ENCODE peak calls at places on chromosomes 7 and 10, in six cellular contexts. D is RWPE1, A is kidney epithelial cell, I is HFF-Myc, E is hepatocyte, X is uterus. G is an unnamed sample.

GRCh38 chr7:155792315-155792960 is 19.8 kb downstream of the SHH start:
- DNase-seq in D (no peak), A (no peak), I (no peak), E (no peak), X (no peak), G (no peak)

GRCh38 chr10:84333864-84334451 is 5.6 kb downstream of the CCSER2 start:
- DNase-seq in D (peak), A (no peak), I (no peak), E (no peak), X (no peak), G (no peak)

GRCh38 chr10:47318706-47319105 is 3.5 kb upstream of the GDF2 start:
- DNase-seq in D (no peak), A (no peak), I (no peak), E (no peak), X (no peak), G (no peak)

GRCh38 chr10:7409045-7409731 is 1.6 kb downstream of the SFMBT2 start:
- DNase-seq in D (peak), A (no peak), I (no peak), E (peak), X (peak), G (no peak)

GRCh38 chr10:103789771-103790201 is 65.6 kb downstream of the SH3PXD2A start:
- DNase-seq in D (peak), A (no peak), I (no peak), E (peak), X (no peak), G (no peak)

GRCh38 chr7:76330673-76331072 is 28.1 kb downstream of the YWHAG start:
- DNase-seq in D (no peak), A (no peak), I (no peak), E (no peak), X (no peak), G (no peak)

GRCh38 chr7:57437581-57437980 is 12.4 kb upstream of the ZNF716 start:
- DNase-seq in D (no peak), A (no peak), I (no peak), E (no peak), X (no peak), G (no peak)

GRCh38 chr10:2933924-2934323 is 133.4 kb upstream of the PFKP start:
- DNase-seq in D (no peak), A (no peak), I (no peak), E (no peak), X (no peak), G (no peak)

GRCh38 chr7:97215556-97215955 is 98.1 kb downstream of the SDHAF3 start:
- DNase-seq in D (no peak), A (no peak), I (no peak), E (peak), X (no peak), G (no peak)

GRCh38 chr7:105098863-105099515 is 85.0 kb downstream of the KMT2E start:
- DNase-seq in D (peak), A (no peak), I (no peak), E (no peak), X (no peak), G (no peak)

GRCh38 chr7:80151274-80151665 is 16.6 kb downstream of the GNAI1 start:
- DNase-seq in D (no peak), A (peak), I (no peak), E (no peak), X (no peak), G (no peak)

GRCh38 chr10:93515963-93516450 is 19.6 kb downstream of the CEP55 start:
- DNase-seq in D (no peak), A (no peak), I (no peak), E (no peak), X (no peak), G (no peak)

GRCh38 chr10:120455004-120455403 is 2.0 kb upstream of the PLPP4 start:
- DNase-seq in D (no peak), A (no peak), I (no peak), E (no peak), X (no peak), G (no peak)

GRCh38 chr10:77179015-77179695 is 458.5 kb downstream of the KCNMA1 start:
- DNase-seq in D (peak), A (peak), I (peak), E (peak), X (peak), G (no peak)

GRCh38 chr7:40608321-40609075 is 473.7 kb downstream of the SUGCT start:
- DNase-seq in D (no peak), A (no peak), I (no peak), E (no peak), X (no peak), G (no peak)

GRCh38 chr10:12262278-12262981 is 66.4 kb downstream of the CDC123 start:
- DNase-seq in D (no peak), A (no peak), I (no peak), E (no peak), X (no peak), G (no peak)

GRCh38 chr7:38679419-38679818 is 48.2 kb upstream of the AMPH start:
- DNase-seq in D (no peak), A (no peak), I (no peak), E (no peak), X (no peak), G (no peak)

GRCh38 chr7:158843775-158844174 is 12.6 kb upstream of the DYNC2I1 start:
- DNase-seq in D (no peak), A (no peak), I (no peak), E (no peak), X (no peak), G (no peak)

GRCh38 chr7:5699467-5699866 is 82.0 kb downstream of the RNF216 start:
- DNase-seq in D (no peak), A (no peak), I (no peak), E (no peak), X (no peak), G (no peak)

GRCh38 chr7:139687980-139688632 is 89.7 kb downstream of the HIPK2 start:
- DNase-seq in D (peak), A (no peak), I (peak), E (no peak), X (no peak), G (no peak)

GRCh38 chr7:46549892-46550639 is 629.0 kb upstream of the IGFBP3 start:
- DNase-seq in D (no peak), A (no peak), I (no peak), E (no peak), X (no peak), G (no peak)

GRCh38 chr7:129843982-129844840 is 108.5 kb downstream of the UBE2H start:
- DNase-seq in D (no peak), A (no peak), I (no peak), E (no peak), X (no peak), G (no peak)

GRCh38 chr7:18320422-18320821 is 175.1 kb upstream of the HDAC9 start:
- DNase-seq in D (no peak), A (no peak), I (no peak), E (no peak), X (no peak), G (no peak)

GRCh38 chr7:18317956-18318355 is 177.6 kb upstream of the HDAC9 start:
- DNase-seq in D (no peak), A (no peak), I (no peak), E (no peak), X (peak), G (no peak)

GRCh38 chr7:18315241-18315640 is 180.3 kb upstream of the HDAC9 start:
- DNase-seq in D (no peak), A (no peak), I (no peak), E (no peak), X (no peak), G (no peak)

DNA sequence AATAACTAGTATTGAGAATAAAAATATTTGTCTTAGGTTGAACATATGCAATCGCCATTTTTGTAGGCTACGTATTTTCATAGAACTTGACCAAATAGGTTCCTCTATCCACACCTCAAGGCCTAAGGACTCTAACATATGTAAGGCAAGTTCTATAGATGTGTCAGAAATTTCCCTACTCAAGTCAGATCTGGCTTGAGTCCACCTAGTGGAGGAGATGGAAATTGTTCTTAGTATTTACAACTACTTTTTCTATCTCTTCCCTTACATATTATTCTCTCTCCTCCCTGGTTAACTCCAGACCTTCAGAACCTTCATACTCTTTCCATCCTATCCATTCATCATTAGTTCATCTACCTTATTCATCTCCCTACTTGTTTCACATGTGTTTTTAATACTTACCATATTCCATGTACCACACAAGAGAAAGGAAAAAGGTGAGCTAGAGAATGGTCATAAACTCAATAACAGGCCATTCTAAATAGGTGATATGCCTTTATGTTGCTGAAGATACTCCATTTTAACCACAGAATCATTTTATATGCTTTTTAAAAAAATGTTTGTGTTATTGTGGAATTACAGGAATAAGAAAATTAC is 174.5 kb upstream of the HDAC9 start:
- DNase-seq in D (peak), A (peak), I (peak), E (peak), X (no peak), G (no peak)
- TF ChIP-seq CTCF in D (peak), A (peak), I (peak), E (peak), X (peak), G (no peak)

GRCh38 chr10:6140965-6141295 is 52.1 kb downstream of the RBM17 start:
- DNase-seq in D (no peak), A (no peak), I (no peak), E (no peak), X (no peak), G (no peak)

GRCh38 chr10:6144609-6145413 is 56.0 kb downstream of the RBM17 start:
- DNase-seq in D (peak), A (no peak), I (no peak), E (peak), X (peak), G (no peak)

GRCh38 chr10:6141296-6142151 is 52.7 kb downstream of the RBM17 start:
- DNase-seq in D (peak), A (peak), I (peak), E (no peak), X (no peak), G (no peak)

GRCh38 chr10:6142644-6143043 is 53.8 kb downstream of the RBM17 start:
- DNase-seq in D (no peak), A (no peak), I (no peak), E (no peak), X (no peak), G (no peak)

DNA sequence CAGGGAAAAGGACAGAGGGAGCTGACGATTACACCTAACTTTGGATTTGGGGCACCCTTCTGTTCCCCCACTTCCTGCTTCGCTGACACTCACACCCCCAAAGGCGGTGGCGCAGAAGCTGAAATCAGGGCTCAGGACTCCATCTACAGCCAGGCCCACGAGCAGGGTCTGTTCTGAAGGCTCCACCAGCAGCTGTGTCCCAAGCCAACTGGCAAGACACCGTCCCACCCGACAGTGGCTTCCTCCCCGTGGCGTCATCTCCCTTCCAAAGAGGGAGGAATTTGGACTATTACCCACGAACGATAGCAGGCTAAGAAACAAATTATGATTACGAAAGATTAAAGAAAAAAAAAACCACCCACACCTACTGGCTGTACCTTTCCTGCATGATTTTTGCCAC is 54.3 kb downstream of the RBM17 start:
- DNase-seq in D (no peak), A (no peak), I (no peak), E (no peak), X (no peak), G (no peak)
- TF ChIP-seq CTCF in D (no peak), A (no peak), I (no peak), E (no peak), X (no peak), G (no peak)

GRCh38 chr7:54545241-54545563 is 3.0 kb downstream of the VSTM2A start:
- DNase-seq in D (no peak), A (no peak), I (no peak), E (no peak), X (no peak), G (no peak)

GRCh38 chr7:54544356-54545240 is 2.4 kb downstream of the VSTM2A start:
- DNase-seq in D (no peak), A (no peak), I (no peak), E (peak), X (no peak), G (peak)

GRCh38 chr7:54542920-54543539 is 855 bp downstream of the VSTM2A start:
- DNase-seq in D (peak), A (peak), I (peak), E (peak), X (no peak), G (no peak)

GRCh38 chr7:54546986-54547314 is 4.8 kb downstream of the VSTM2A start:
- DNase-seq in D (no peak), A (no peak), I (no peak), E (no peak), X (no peak), G (no peak)

DNA sequence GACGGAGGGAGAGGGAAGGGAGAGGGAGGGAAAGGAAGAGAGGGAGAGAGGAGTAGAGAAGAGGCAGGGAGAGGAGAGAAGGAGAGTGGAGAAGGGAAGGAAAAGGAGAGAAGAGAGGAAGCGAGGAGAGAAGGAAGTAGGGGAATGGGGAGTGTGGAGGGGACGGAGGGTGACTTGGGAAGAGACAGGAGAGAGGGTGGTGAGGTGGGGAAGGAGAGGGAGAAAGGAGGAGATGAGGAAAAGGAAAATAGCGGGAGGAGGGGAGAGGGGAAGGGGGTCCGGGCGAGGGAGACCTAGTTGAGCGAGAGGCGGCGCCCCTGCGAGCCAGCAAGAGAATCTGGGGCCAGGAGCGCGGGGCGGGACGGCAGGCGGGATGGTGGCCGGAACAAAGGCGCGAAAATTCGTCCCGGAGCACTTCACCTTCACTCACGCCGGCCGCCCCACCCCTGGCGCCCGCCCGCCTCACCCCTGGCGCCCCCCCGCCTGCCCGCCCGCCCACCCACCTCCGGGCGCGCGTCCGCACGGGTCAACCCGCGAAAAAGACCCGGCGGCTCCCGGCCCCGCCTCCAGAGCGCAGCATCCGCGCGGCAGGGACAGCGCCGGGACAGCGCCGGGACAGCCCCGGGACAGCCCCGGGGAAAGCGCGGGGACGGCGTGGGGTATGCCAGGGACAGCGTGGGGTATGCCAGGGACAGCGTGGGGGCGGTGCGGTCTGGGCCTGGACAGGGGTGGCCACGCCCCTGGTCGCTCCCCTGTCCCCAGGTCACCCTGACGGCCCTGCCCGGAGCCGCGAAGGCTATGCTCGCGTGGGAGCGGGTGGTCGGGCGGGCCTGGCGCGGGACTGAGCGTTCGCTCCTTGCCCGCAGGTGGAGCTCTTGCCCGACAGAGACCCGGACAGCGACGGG is 4.2 kb downstream of the VSTM2A start:
- DNase-seq in D (peak), A (no peak), I (no peak), E (peak), X (no peak), G (no peak)
- TF ChIP-seq CTCF in D (peak), A (peak), I (no peak), E (peak), X (no peak), G (peak)

GRCh38 chr7:95736635-95737034 is 35.7 kb upstream of the DYNC1I1 start:
- DNase-seq in D (no peak), A (no peak), I (no peak), E (no peak), X (no peak), G (no peak)

DNA sequence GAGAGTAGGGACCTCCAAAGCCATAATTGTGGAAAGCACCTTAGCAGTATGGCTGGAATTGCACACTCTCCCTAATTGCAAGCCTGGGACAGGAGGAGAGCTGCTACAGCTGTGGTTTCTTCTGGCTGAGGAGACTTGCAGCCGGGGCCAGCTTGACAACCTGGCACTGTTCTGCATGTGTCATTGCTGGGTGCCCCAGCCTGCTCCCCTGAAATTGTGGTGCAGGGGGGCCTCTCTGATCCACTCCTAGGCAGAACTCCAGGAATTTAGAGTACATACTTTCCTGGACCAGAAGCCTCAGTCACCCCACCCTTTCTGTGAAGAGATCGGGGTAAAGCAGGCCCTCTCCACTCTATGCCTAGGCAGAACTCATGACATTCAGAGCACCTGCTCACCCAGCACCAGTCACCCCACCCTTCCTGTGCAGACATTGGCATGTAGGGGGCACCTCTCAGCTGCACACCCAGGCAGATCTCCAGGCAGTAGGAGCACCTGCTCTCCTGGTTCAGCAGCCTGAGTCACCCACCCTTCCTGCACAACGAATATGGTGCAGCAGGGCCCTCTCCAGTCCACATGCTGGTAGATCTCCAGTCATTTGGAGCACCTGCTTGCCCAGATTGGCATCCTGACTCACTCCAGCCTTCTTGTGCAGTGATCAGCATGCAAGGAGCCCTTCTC is 34.4 kb upstream of the DYNC1I1 start:
- DNase-seq in D (no peak), A (no peak), I (no peak), E (no peak), X (no peak), G (no peak)
- TF ChIP-seq CTCF in D (no peak), A (no peak), I (no peak), E (no peak), X (no peak), G (no peak)

DNA sequence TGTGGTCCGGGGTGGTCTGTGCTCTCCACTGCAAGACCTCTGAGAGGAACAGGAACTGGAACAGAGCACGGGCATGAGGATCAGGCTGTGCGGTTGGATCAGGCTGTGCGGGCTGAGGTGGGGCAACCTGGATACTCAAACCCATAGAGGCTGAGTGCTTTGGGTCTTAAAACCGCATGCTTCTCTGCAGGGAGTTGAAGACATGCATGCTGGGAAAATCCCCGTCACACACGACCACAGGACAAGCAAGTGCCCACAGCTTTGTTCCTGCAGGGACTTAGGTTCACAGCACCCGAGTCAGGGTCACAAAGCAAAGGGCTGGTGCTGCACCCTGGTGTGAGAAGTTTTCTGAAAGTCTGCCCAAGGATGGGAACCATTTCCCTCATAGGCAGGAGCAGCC is 221.2 kb downstream of the ZMYND11 start:
- DNase-seq in D (no peak), A (no peak), I (no peak), E (no peak), X (no peak), G (no peak)
- TF ChIP-seq CTCF in D (no peak), A (no peak), I (no peak), E (no peak), X (no peak), G (no peak)

DNA sequence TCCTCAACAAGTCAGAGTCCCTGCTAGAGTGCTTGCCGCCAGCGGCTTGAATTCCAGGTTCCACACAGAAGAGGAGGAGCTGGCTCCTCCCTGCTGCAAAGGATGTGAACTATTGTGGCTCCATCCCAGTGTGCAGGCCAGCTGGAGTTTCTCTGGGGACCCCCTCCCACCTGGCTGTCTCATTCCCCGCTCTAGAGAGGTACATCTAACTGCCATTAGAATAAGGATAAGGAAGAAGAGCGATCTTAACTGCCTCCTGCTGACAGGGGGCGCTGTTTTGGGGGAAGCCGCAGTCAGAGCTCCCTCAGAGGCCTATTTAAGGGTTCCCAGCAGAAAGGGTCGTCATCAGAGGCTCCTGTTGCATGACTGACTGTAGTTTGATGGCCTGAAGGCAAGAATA is 40.8 kb upstream of the HECW1 start:
- DNase-seq in D (no peak), A (no peak), I (no peak), E (peak), X (no peak), G (peak)
- TF ChIP-seq CTCF in D (peak), A (peak), I (peak), E (peak), X (no peak), G (peak)

G was measured in H1.